ENCODE peak calls at places on chromosomes 5 and 9, in five cellular contexts. One of them, this sample, is unnamed.

GRCh38 chr5:149666212-149666852 is 63.8 kb upstream of the PPARGC1B start:
- DNase-seq in NCI-H1417: no peak
- DNase-seq in activated T-helper 1 cell treated with Interleukin-2 at 50 U/mL for 16 hours: no peak
- DNase-seq in T-helper 9 cell: no peak
- DNase-seq in NCI-H1105: no peak
- DNase-seq in this sample: no peak

GRCh38 chr9:135927195-135928013 is 20.1 kb upstream of the CAMSAP1 start:
- DNase-seq in T-helper 9 cell: no peak
- DNase-seq in activated T-helper 1 cell treated with Interleukin-2 at 50 U/mL for 16 hours: no peak
- DNase-seq in NCI-H1417: no peak
- DNase-seq in NCI-H1105: no peak
- DNase-seq in this sample: no peak

GRCh38 chr5:146848133-146848532 is 30.4 kb downstream of the PPP2R2B start:
- DNase-seq in T-helper 9 cell: no peak
- DNase-seq in NCI-H1105: no peak
- DNase-seq in NCI-H1417: no peak
- DNase-seq in activated T-helper 1 cell treated with Interleukin-2 at 50 U/mL for 16 hours: no peak
- DNase-seq in this sample: no peak

GRCh38 chr5:172743112-172743959 is 27.7 kb downstream of the DUSP1 start:
- DNase-seq in NCI-H1105: no peak
- DNase-seq in activated T-helper 1 cell treated with Interleukin-2 at 50 U/mL for 16 hours: no peak
- DNase-seq in T-helper 9 cell: no peak
- DNase-seq in NCI-H1417: no peak
- DNase-seq in this sample: no peak

GRCh38 chr5:132221781-132222648 is 5.6 kb downstream of the P4HA2 start:
- DNase-seq in NCI-H1417: no peak
- DNase-seq in T-helper 9 cell: no peak
- DNase-seq in activated T-helper 1 cell treated with Interleukin-2 at 50 U/mL for 16 hours: no peak
- DNase-seq in NCI-H1105: no peak
- DNase-seq in this sample: no peak

GRCh38 chr9:36322462-36322861 is 64.2 kb upstream of the GNE start:
- DNase-seq in NCI-H1417: no peak
- DNase-seq in activated T-helper 1 cell treated with Interleukin-2 at 50 U/mL for 16 hours: no peak
- DNase-seq in T-helper 9 cell: no peak
- DNase-seq in NCI-H1105: no peak
- DNase-seq in this sample: no peak

GRCh38 chr9:70031141-70031545 is 12.5 kb upstream of the MAMDC2 start:
- DNase-seq in NCI-H1105: no peak
- DNase-seq in activated T-helper 1 cell treated with Interleukin-2 at 50 U/mL for 16 hours: no peak
- DNase-seq in NCI-H1417: no peak
- DNase-seq in T-helper 9 cell: no peak
- DNase-seq in this sample: no peak

GRCh38 chr5:107472620-107473064 is 198.1 kb downstream of the EFNA5 start:
- DNase-seq in activated T-helper 1 cell treated with Interleukin-2 at 50 U/mL for 16 hours: no peak
- DNase-seq in NCI-H1105: no peak
- DNase-seq in T-helper 9 cell: no peak
- DNase-seq in NCI-H1417: no peak
- DNase-seq in this sample: peak

GRCh38 chr9:106726070-106726815 is 136.7 kb upstream of the ZNF462 start:
- DNase-seq in activated T-helper 1 cell treated with Interleukin-2 at 50 U/mL for 16 hours: no peak
- DNase-seq in T-helper 9 cell: no peak
- DNase-seq in NCI-H1105: no peak
- DNase-seq in NCI-H1417: no peak
- DNase-seq in this sample: no peak

GRCh38 chr5:134247411-134247810 is 21.5 kb upstream of the PPP2CA start:
- DNase-seq in NCI-H1417: no peak
- DNase-seq in activated T-helper 1 cell treated with Interleukin-2 at 50 U/mL for 16 hours: no peak
- DNase-seq in T-helper 9 cell: no peak
- DNase-seq in NCI-H1105: no peak
- DNase-seq in this sample: no peak

GRCh38 chr9:18666348-18666747 is 192.4 kb downstream of the ADAMTSL1 start:
- DNase-seq in activated T-helper 1 cell treated with Interleukin-2 at 50 U/mL for 16 hours: no peak
- DNase-seq in T-helper 9 cell: no peak
- DNase-seq in NCI-H1105: no peak
- DNase-seq in NCI-H1417: no peak
- DNase-seq in this sample: no peak

GRCh38 chr5:73120222-73121108 is at the start of gene TMEM171:
- DNase-seq in T-helper 9 cell: no peak
- DNase-seq in NCI-H1105: no peak
- DNase-seq in NCI-H1417: no peak
- DNase-seq in activated T-helper 1 cell treated with Interleukin-2 at 50 U/mL for 16 hours: no peak
- DNase-seq in this sample: peak

GRCh38 chr5:157252741-157253465 is 13.0 kb upstream of the CYFIP2 start:
- DNase-seq in T-helper 9 cell: peak
- DNase-seq in activated T-helper 1 cell treated with Interleukin-2 at 50 U/mL for 16 hours: peak
- DNase-seq in NCI-H1105: no peak
- DNase-seq in NCI-H1417: no peak
- DNase-seq in this sample: no peak

GRCh38 chr5:180070726-180071417 is 687 bp downstream of the RNF130 start:
- DNase-seq in T-helper 9 cell: no peak
- DNase-seq in NCI-H1105: no peak
- DNase-seq in activated T-helper 1 cell treated with Interleukin-2 at 50 U/mL for 16 hours: no peak
- DNase-seq in NCI-H1417: peak
- DNase-seq in this sample: peak

GRCh38 chr5:1948111-1948510 is 65.4 kb upstream of the IRX4 start:
- DNase-seq in activated T-helper 1 cell treated with Interleukin-2 at 50 U/mL for 16 hours: no peak
- DNase-seq in T-helper 9 cell: no peak
- DNase-seq in NCI-H1105: no peak
- DNase-seq in NCI-H1417: peak
- DNase-seq in this sample: peak

GRCh38 chr9:89723696-89724095 is 118.9 kb downstream of the GADD45G start:
- DNase-seq in NCI-H1105: no peak
- DNase-seq in activated T-helper 1 cell treated with Interleukin-2 at 50 U/mL for 16 hours: no peak
- DNase-seq in T-helper 9 cell: no peak
- DNase-seq in NCI-H1417: peak
- DNase-seq in this sample: no peak

GRCh38 chr9:70120834-70121510 is 77.3 kb downstream of the MAMDC2 start:
- DNase-seq in NCI-H1417: no peak
- DNase-seq in activated T-helper 1 cell treated with Interleukin-2 at 50 U/mL for 16 hours: no peak
- DNase-seq in T-helper 9 cell: no peak
- DNase-seq in NCI-H1105: no peak
- DNase-seq in this sample: no peak

GRCh38 chr5:54785729-54786548 is 199.5 kb downstream of the ESM1 start:
- DNase-seq in NCI-H1105: no peak
- DNase-seq in activated T-helper 1 cell treated with Interleukin-2 at 50 U/mL for 16 hours: no peak
- DNase-seq in T-helper 9 cell: no peak
- DNase-seq in NCI-H1417: no peak
- DNase-seq in this sample: no peak

GRCh38 chr9:130043654-130044623 is 950 bp upstream of the FNBP1 start:
- DNase-seq in NCI-H1417: no peak
- DNase-seq in NCI-H1105: no peak
- DNase-seq in activated T-helper 1 cell treated with Interleukin-2 at 50 U/mL for 16 hours: no peak
- DNase-seq in T-helper 9 cell: no peak
- DNase-seq in this sample: no peak

GRCh38 chr5:36228505-36228904 is 13.2 kb downstream of the NADK2 start:
- DNase-seq in NCI-H1417: no peak
- DNase-seq in NCI-H1105: no peak
- DNase-seq in T-helper 9 cell: no peak
- DNase-seq in activated T-helper 1 cell treated with Interleukin-2 at 50 U/mL for 16 hours: no peak
- DNase-seq in this sample: no peak

GRCh38 chr9:96856363-96857286 is 2.3 kb upstream of the ZNF782 start:
- DNase-seq in T-helper 9 cell: peak
- DNase-seq in NCI-H1105: peak
- DNase-seq in NCI-H1417: peak
- DNase-seq in activated T-helper 1 cell treated with Interleukin-2 at 50 U/mL for 16 hours: peak
- DNase-seq in this sample: peak

GRCh38 chr5:81344736-81345135 is 43.3 kb downstream of the ZCCHC9 start:
- DNase-seq in NCI-H1417: no peak
- DNase-seq in activated T-helper 1 cell treated with Interleukin-2 at 50 U/mL for 16 hours: no peak
- DNase-seq in T-helper 9 cell: no peak
- DNase-seq in NCI-H1105: no peak
- DNase-seq in this sample: no peak

GRCh38 chr5:172451771-172452197 is 2.5 kb downstream of the SH3PXD2B start:
- DNase-seq in NCI-H1105: no peak
- DNase-seq in activated T-helper 1 cell treated with Interleukin-2 at 50 U/mL for 16 hours: no peak
- DNase-seq in T-helper 9 cell: no peak
- DNase-seq in NCI-H1417: no peak
- DNase-seq in this sample: peak

GRCh38 chr5:133990396-133990795 is 14.4 kb downstream of the VDAC1 start:
- DNase-seq in NCI-H1105: peak
- DNase-seq in NCI-H1417: no peak
- DNase-seq in activated T-helper 1 cell treated with Interleukin-2 at 50 U/mL for 16 hours: no peak
- DNase-seq in T-helper 9 cell: no peak
- DNase-seq in this sample: peak

GRCh38 chr5:80781356-80781755 is 126.6 kb upstream of the DHFR start:
- DNase-seq in NCI-H1417: no peak
- DNase-seq in NCI-H1105: no peak
- DNase-seq in activated T-helper 1 cell treated with Interleukin-2 at 50 U/mL for 16 hours: no peak
- DNase-seq in T-helper 9 cell: no peak
- DNase-seq in this sample: no peak

GRCh38 chr9:132498811-132499210 is 83.6 kb upstream of the BARHL1 start:
- DNase-seq in activated T-helper 1 cell treated with Interleukin-2 at 50 U/mL for 16 hours: no peak
- DNase-seq in T-helper 9 cell: no peak
- DNase-seq in NCI-H1105: no peak
- DNase-seq in NCI-H1417: no peak
- DNase-seq in this sample: no peak

GRCh38 chr5:89275206-89275605 is 392.2 kb upstream of the MEF2C start:
- DNase-seq in T-helper 9 cell: no peak
- DNase-seq in NCI-H1105: no peak
- DNase-seq in activated T-helper 1 cell treated with Interleukin-2 at 50 U/mL for 16 hours: no peak
- DNase-seq in NCI-H1417: no peak
- DNase-seq in this sample: no peak

GRCh38 chr5:88680253-88681132 is 202.5 kb downstream of the MEF2C start:
- DNase-seq in NCI-H1105: peak
- DNase-seq in activated T-helper 1 cell treated with Interleukin-2 at 50 U/mL for 16 hours: peak
- DNase-seq in NCI-H1417: peak
- DNase-seq in T-helper 9 cell: peak
- DNase-seq in this sample: peak

GRCh38 chr9:6909186-6909585 is 151.4 kb downstream of the KDM4C start:
- DNase-seq in activated T-helper 1 cell treated with Interleukin-2 at 50 U/mL for 16 hours: no peak
- DNase-seq in NCI-H1417: no peak
- DNase-seq in T-helper 9 cell: no peak
- DNase-seq in NCI-H1105: no peak
- DNase-seq in this sample: no peak

GRCh38 chr5:77518304-77518703 is 26.2 kb upstream of the WDR41 start:
- DNase-seq in T-helper 9 cell: no peak
- DNase-seq in NCI-H1105: peak
- DNase-seq in activated T-helper 1 cell treated with Interleukin-2 at 50 U/mL for 16 hours: no peak
- DNase-seq in NCI-H1417: peak
- DNase-seq in this sample: peak

This sample was measured in NCI-H345.